ENCODE peak calls at places on chromosome 13, in nine cellular contexts. One of them, this sample, is unnamed.

GRCh38 chr13:95709101-95709500 is 32.2 kb downstream of the DNAJC3 start:
- DNase-seq in HL-60: peak
- DNase-seq in epithelial cell of esophagus: no peak
- DNase-seq in K562: no peak
- DNase-seq in tibial artery: no peak
- DNase-seq in foreskin keratinocyte: no peak
- DNase-seq in BJ: no peak
- DNase-seq in B cell: no peak
- DNase-seq in glutamatergic neuron: no peak
- DNase-seq in this sample: no peak

GRCh38 chr13:110445183-110445582 is 116.3 kb downstream of the RAB20 start:
- DNase-seq in foreskin keratinocyte: no peak
- DNase-seq in HL-60: no peak
- DNase-seq in tibial artery: no peak
- DNase-seq in K562: no peak
- DNase-seq in epithelial cell of esophagus: peak
- DNase-seq in glutamatergic neuron: no peak
- DNase-seq in B cell: no peak
- DNase-seq in BJ: no peak
- DNase-seq in this sample: no peak

GRCh38 chr13:26658972-26659371 is 101.5 kb downstream of the WASF3 start:
- DNase-seq in glutamatergic neuron: no peak
- DNase-seq in B cell: no peak
- DNase-seq in foreskin keratinocyte: no peak
- DNase-seq in HL-60: no peak
- DNase-seq in K562: no peak
- DNase-seq in tibial artery: no peak
- DNase-seq in epithelial cell of esophagus: no peak
- DNase-seq in BJ: no peak
- DNase-seq in this sample: no peak

GRCh38 chr13:99356216-99357089 is 49.3 kb upstream of the GPR183 start:
- DNase-seq in glutamatergic neuron: no peak
- DNase-seq in K562: no peak
- DNase-seq in epithelial cell of esophagus: no peak
- DNase-seq in B cell: peak
- DNase-seq in tibial artery: no peak
- DNase-seq in HL-60: no peak
- DNase-seq in BJ: no peak
- DNase-seq in foreskin keratinocyte: no peak
- DNase-seq in this sample: no peak

GRCh38 chr13:112744306-112745021 is 54.6 kb downstream of the ATP11A start:
- DNase-seq in BJ: no peak
- DNase-seq in B cell: no peak
- DNase-seq in K562: no peak
- DNase-seq in tibial artery: no peak
- DNase-seq in glutamatergic neuron: no peak
- DNase-seq in HL-60: no peak
- DNase-seq in foreskin keratinocyte: peak
- DNase-seq in epithelial cell of esophagus: peak
- DNase-seq in this sample: no peak

GRCh38 chr13:113742000-113742441 is 17.0 kb upstream of the TMEM255B start:
- DNase-seq in glutamatergic neuron: peak
- DNase-seq in BJ: no peak
- DNase-seq in B cell: no peak
- DNase-seq in HL-60: peak
- DNase-seq in K562: peak
- DNase-seq in epithelial cell of esophagus: peak
- DNase-seq in foreskin keratinocyte: no peak
- DNase-seq in tibial artery: no peak
- DNase-seq in this sample: peak

GRCh38 chr13:112709825-112710783 is 20.3 kb downstream of the ATP11A start:
- DNase-seq in B cell: no peak
- DNase-seq in K562: no peak
- DNase-seq in tibial artery: peak
- DNase-seq in epithelial cell of esophagus: no peak
- DNase-seq in HL-60: no peak
- DNase-seq in foreskin keratinocyte: no peak
- DNase-seq in BJ: no peak
- DNase-seq in glutamatergic neuron: no peak
- DNase-seq in this sample: no peak

GRCh38 chr13:45592758-45593157 is 22.8 kb downstream of the ERICH6B start:
- DNase-seq in tibial artery: no peak
- DNase-seq in HL-60: no peak
- DNase-seq in K562: no peak
- DNase-seq in B cell: no peak
- DNase-seq in foreskin keratinocyte: no peak
- DNase-seq in glutamatergic neuron: no peak
- DNase-seq in BJ: no peak
- DNase-seq in epithelial cell of esophagus: no peak
- DNase-seq in this sample: no peak

GRCh38 chr13:41847216-41847615 is 113.7 kb downstream of the VWA8 start:
- DNase-seq in BJ: no peak
- DNase-seq in foreskin keratinocyte: no peak
- DNase-seq in HL-60: no peak
- DNase-seq in K562: no peak
- DNase-seq in tibial artery: no peak
- DNase-seq in B cell: no peak
- DNase-seq in glutamatergic neuron: no peak
- DNase-seq in epithelial cell of esophagus: no peak
- DNase-seq in this sample: no peak

DNA sequence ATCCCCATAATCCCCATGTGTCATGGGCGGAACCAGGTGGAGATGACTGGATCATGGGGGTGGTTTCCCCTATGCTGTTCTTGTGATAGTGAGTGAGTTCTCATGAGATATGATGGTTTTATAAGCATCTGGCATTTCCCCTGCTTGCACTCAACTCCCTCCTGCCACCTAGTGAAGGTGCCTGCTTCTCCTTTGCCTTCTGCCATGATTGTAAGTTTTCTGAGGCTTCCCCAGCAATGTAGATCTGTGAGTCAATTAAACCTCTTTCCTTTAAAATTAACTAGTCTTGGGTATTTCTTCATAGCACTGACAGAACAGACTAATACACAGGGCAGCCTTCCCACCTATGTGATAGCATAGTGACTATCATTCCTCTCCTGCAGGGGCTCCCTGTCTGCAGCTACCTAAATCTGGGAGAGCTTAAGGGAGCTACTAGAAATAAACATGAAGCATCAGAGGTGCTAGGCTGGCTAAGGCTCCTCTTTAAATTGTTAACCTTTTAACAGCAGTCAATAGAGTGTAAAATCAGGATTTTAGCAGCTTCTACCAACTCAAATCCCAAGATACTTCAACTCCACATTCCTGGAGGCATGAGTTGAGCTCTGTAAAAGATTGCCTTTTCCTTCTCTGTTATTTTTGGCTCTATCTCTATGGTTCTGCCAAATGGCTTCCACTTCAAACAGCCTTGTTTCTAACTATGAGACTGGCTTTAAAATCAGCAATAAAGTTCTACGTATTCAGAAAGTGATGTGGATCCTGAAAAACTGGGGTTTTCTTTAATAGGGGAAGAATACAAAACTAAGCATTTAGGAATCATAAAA is 112.3 kb downstream of the VWA8 start:
- DNase-seq in BJ: no peak
- DNase-seq in glutamatergic neuron: no peak
- DNase-seq in HL-60: no peak
- DNase-seq in foreskin keratinocyte: no peak
- DNase-seq in epithelial cell of esophagus: peak
- DNase-seq in tibial artery: no peak
- DNase-seq in B cell: no peak
- DNase-seq in K562: no peak
- DNase-seq in this sample: no peak
- TF ChIP-seq CTCF in BJ: peak
- TF ChIP-seq CTCF in glutamatergic neuron: no peak
- TF ChIP-seq CTCF in HL-60: no peak
- TF ChIP-seq CTCF in foreskin keratinocyte: peak
- TF ChIP-seq CTCF in epithelial cell of esophagus: peak
- TF ChIP-seq CTCF in tibial artery: no peak
- TF ChIP-seq CTCF in B cell: no peak
- TF ChIP-seq CTCF in K562: no peak
- TF ChIP-seq CTCF in this sample: no peak

GRCh38 chr13:23777571-23777870 is 111.7 kb downstream of the MIPEP start:
- DNase-seq in epithelial cell of esophagus: no peak
- DNase-seq in HL-60: no peak
- DNase-seq in foreskin keratinocyte: no peak
- DNase-seq in tibial artery: no peak
- DNase-seq in B cell: no peak
- DNase-seq in K562: no peak
- DNase-seq in glutamatergic neuron: no peak
- DNase-seq in BJ: no peak
- DNase-seq in this sample: no peak

GRCh38 chr13:23778879-23779278 is 110.3 kb downstream of the MIPEP start:
- DNase-seq in epithelial cell of esophagus: peak
- DNase-seq in foreskin keratinocyte: peak
- DNase-seq in BJ: no peak
- DNase-seq in HL-60: no peak
- DNase-seq in K562: no peak
- DNase-seq in glutamatergic neuron: no peak
- DNase-seq in tibial artery: no peak
- DNase-seq in B cell: no peak
- DNase-seq in this sample: no peak

GRCh38 chr13:23776698-23777570 is 112.3 kb downstream of the MIPEP start:
- DNase-seq in glutamatergic neuron: no peak
- DNase-seq in BJ: no peak
- DNase-seq in K562: no peak
- DNase-seq in epithelial cell of esophagus: no peak
- DNase-seq in tibial artery: no peak
- DNase-seq in HL-60: no peak
- DNase-seq in foreskin keratinocyte: no peak
- DNase-seq in B cell: peak
- DNase-seq in this sample: no peak

GRCh38 chr13:23772717-23773116 is 116.5 kb downstream of the MIPEP start:
- DNase-seq in foreskin keratinocyte: no peak
- DNase-seq in B cell: no peak
- DNase-seq in tibial artery: no peak
- DNase-seq in HL-60: no peak
- DNase-seq in K562: no peak
- DNase-seq in BJ: no peak
- DNase-seq in epithelial cell of esophagus: no peak
- DNase-seq in glutamatergic neuron: no peak
- DNase-seq in this sample: no peak

DNA sequence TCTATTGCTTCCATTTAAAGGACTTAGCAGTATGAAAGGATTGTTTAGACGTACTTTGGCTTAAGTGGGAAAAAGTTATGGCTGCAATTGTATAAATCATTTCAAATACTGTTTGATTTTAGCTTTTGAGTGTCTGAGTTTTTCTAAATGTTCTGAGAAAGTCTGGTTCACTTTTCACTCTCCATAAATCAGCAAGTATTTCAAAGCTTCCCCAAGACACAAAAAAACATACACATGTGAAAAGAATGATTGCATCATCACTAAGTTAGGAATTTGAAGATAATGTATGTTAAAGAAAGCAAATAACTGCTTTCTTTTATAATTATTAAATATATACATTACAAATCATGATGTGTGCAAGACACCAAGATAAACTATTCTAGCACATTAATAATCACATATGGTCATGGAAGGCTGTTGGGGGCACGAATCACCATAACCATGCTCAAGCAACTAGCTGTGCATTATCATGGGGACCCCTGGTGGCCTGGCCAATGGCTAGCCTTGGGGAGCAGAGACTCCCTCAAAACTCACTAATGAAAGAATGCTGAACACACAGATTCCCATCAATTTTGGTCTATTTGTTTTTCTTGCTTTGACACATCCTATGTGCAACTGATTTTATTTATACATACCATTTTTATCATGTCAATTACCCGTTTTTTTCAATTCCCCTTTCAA is 111.1 kb downstream of the MIPEP start:
- DNase-seq in foreskin keratinocyte: no peak
- DNase-seq in glutamatergic neuron: no peak
- DNase-seq in epithelial cell of esophagus: no peak
- DNase-seq in BJ: no peak
- DNase-seq in B cell: no peak
- DNase-seq in HL-60: no peak
- DNase-seq in K562: no peak
- DNase-seq in tibial artery: no peak
- DNase-seq in this sample: no peak
- TF ChIP-seq CTCF in foreskin keratinocyte: peak
- TF ChIP-seq CTCF in glutamatergic neuron: no peak
- TF ChIP-seq CTCF in epithelial cell of esophagus: no peak
- TF ChIP-seq CTCF in BJ: peak
- TF ChIP-seq CTCF in B cell: no peak
- TF ChIP-seq CTCF in HL-60: no peak
- TF ChIP-seq CTCF in K562: no peak
- TF ChIP-seq CTCF in tibial artery: no peak
- TF ChIP-seq CTCF in this sample: no peak

GRCh38 chr13:37136633-37137032 is 31.2 kb upstream of the CSNK1A1L start:
- DNase-seq in BJ: no peak
- DNase-seq in HL-60: no peak
- DNase-seq in B cell: no peak
- DNase-seq in glutamatergic neuron: no peak
- DNase-seq in foreskin keratinocyte: no peak
- DNase-seq in K562: no peak
- DNase-seq in tibial artery: no peak
- DNase-seq in epithelial cell of esophagus: no peak
- DNase-seq in this sample: no peak

GRCh38 chr13:37136187-37136586 is 30.7 kb upstream of the CSNK1A1L start:
- DNase-seq in tibial artery: no peak
- DNase-seq in epithelial cell of esophagus: no peak
- DNase-seq in foreskin keratinocyte: no peak
- DNase-seq in HL-60: no peak
- DNase-seq in B cell: no peak
- DNase-seq in K562: no peak
- DNase-seq in BJ: no peak
- DNase-seq in glutamatergic neuron: no peak
- DNase-seq in this sample: no peak

GRCh38 chr13:37139356-37139755 is 33.9 kb upstream of the CSNK1A1L start:
- DNase-seq in HL-60: no peak
- DNase-seq in epithelial cell of esophagus: no peak
- DNase-seq in B cell: no peak
- DNase-seq in tibial artery: no peak
- DNase-seq in BJ: no peak
- DNase-seq in foreskin keratinocyte: no peak
- DNase-seq in glutamatergic neuron: no peak
- DNase-seq in K562: no peak
- DNase-seq in this sample: no peak

GRCh38 chr13:37138917-37139316 is 33.5 kb upstream of the CSNK1A1L start:
- DNase-seq in tibial artery: no peak
- DNase-seq in epithelial cell of esophagus: no peak
- DNase-seq in K562: no peak
- DNase-seq in BJ: no peak
- DNase-seq in glutamatergic neuron: no peak
- DNase-seq in foreskin keratinocyte: no peak
- DNase-seq in HL-60: no peak
- DNase-seq in B cell: no peak
- DNase-seq in this sample: no peak

GRCh38 chr13:37138169-37138568 is 32.7 kb upstream of the CSNK1A1L start:
- DNase-seq in foreskin keratinocyte: no peak
- DNase-seq in B cell: no peak
- DNase-seq in epithelial cell of esophagus: peak
- DNase-seq in HL-60: no peak
- DNase-seq in BJ: no peak
- DNase-seq in glutamatergic neuron: no peak
- DNase-seq in tibial artery: no peak
- DNase-seq in K562: no peak
- DNase-seq in this sample: no peak
- TF ChIP-seq CTCF in foreskin keratinocyte: peak
- TF ChIP-seq CTCF in B cell: no peak
- TF ChIP-seq CTCF in epithelial cell of esophagus: peak
- TF ChIP-seq CTCF in HL-60: no peak
- TF ChIP-seq CTCF in BJ: peak
- TF ChIP-seq CTCF in glutamatergic neuron: no peak
- TF ChIP-seq CTCF in tibial artery: no peak
- TF ChIP-seq CTCF in K562: peak
- TF ChIP-seq CTCF in this sample: no peak

GRCh38 chr13:52012512-52012836 is 276 bp downstream of the ALG11 start:
- DNase-seq in tibial artery: no peak
- DNase-seq in BJ: no peak
- DNase-seq in B cell: no peak
- DNase-seq in foreskin keratinocyte: no peak
- DNase-seq in K562: no peak
- DNase-seq in glutamatergic neuron: no peak
- DNase-seq in HL-60: no peak
- DNase-seq in epithelial cell of esophagus: no peak
- DNase-seq in this sample: no peak

GRCh38 chr13:52006491-52007245 is 4.6 kb downstream of the ATP7B start:
- DNase-seq in HL-60: no peak
- DNase-seq in epithelial cell of esophagus: no peak
- DNase-seq in K562: no peak
- DNase-seq in BJ: no peak
- DNase-seq in B cell: no peak
- DNase-seq in glutamatergic neuron: no peak
- DNase-seq in foreskin keratinocyte: no peak
- DNase-seq in tibial artery: no peak
- DNase-seq in this sample: no peak

GRCh38 chr13:52009985-52010384 is 1.3 kb downstream of the ATP7B start:
- DNase-seq in foreskin keratinocyte: no peak
- DNase-seq in BJ: no peak
- DNase-seq in tibial artery: no peak
- DNase-seq in HL-60: no peak
- DNase-seq in K562: no peak
- DNase-seq in glutamatergic neuron: no peak
- DNase-seq in epithelial cell of esophagus: no peak
- DNase-seq in B cell: no peak
- DNase-seq in this sample: no peak

GRCh38 chr13:52011690-52012511 is at the start of gene ALG11:
- DNase-seq in B cell: peak
- DNase-seq in BJ: peak
- DNase-seq in glutamatergic neuron: peak
- DNase-seq in HL-60: peak
- DNase-seq in foreskin keratinocyte: peak
- DNase-seq in tibial artery: peak
- DNase-seq in epithelial cell of esophagus: peak
- DNase-seq in K562: peak
- DNase-seq in this sample: peak

GRCh38 chr13:52010890-52011689 is at the start of gene ATP7B:
- DNase-seq in epithelial cell of esophagus: peak
- DNase-seq in foreskin keratinocyte: no peak
- DNase-seq in K562: peak
- DNase-seq in tibial artery: no peak
- DNase-seq in HL-60: no peak
- DNase-seq in glutamatergic neuron: peak
- DNase-seq in B cell: no peak
- DNase-seq in BJ: no peak
- DNase-seq in this sample: peak
- TF ChIP-seq CTCF in epithelial cell of esophagus: no peak
- TF ChIP-seq CTCF in foreskin keratinocyte: peak
- TF ChIP-seq CTCF in K562: peak
- TF ChIP-seq CTCF in tibial artery: no peak
- TF ChIP-seq CTCF in HL-60: no peak
- TF ChIP-seq CTCF in glutamatergic neuron: no peak
- TF ChIP-seq CTCF in B cell: peak
- TF ChIP-seq CTCF in BJ: peak
- TF ChIP-seq CTCF in this sample: no peak